ENCODE peak calls at places on chromosomes 2 and 18, in eight cellular contexts. One of them, this sample, is unnamed.

GRCh38 chr18:69757733-69758132 is 189.9 kb downstream of the CD226 start:
- DNase-seq in activated T-helper 1 cell treated with anti-CD3 and anti-CD28 coated beads, Interleukin-12 subunit alpha, Interleukin-12 subunit beta, Interleukin-2, Interleukin-4 antibody, amounts not matched to agents 30 ng/mL and 10 ng/mL and 1 ng/mL, durations not matched to agents 14 hours and 24 hours and 36 hours: no peak
- DNase-seq in LoVo: no peak
- DNase-seq in neuronal stem cell: no peak
- DNase-seq in fibroblast of lung: peak; percentile 22
- DNase-seq in NT2/D1: peak; percentile 8
- DNase-seq in stimulated activated CD4-positive, alpha-beta T cell treated with anti-CD3 and anti-CD28 coated beads, TNF-alpha, amount 100 ng/mL, for 1 hour: no peak
- DNase-seq in A172: peak; percentile 2
- DNase-seq in this sample: no peak

GRCh38 chr2:8680931-8681760 is 710 bp upstream of the ID2 start:
- DNase-seq in activated T-helper 1 cell treated with anti-CD3 and anti-CD28 coated beads, Interleukin-12 subunit alpha, Interleukin-12 subunit beta, Interleukin-2, Interleukin-4 antibody, amounts not matched to agents 30 ng/mL and 10 ng/mL and 1 ng/mL, durations not matched to agents 14 hours and 24 hours and 36 hours: peak; percentile 66
- DNase-seq in stimulated activated CD4-positive, alpha-beta T cell treated with anti-CD3 and anti-CD28 coated beads, TNF-alpha, amount 100 ng/mL, for 1 hour: no peak
- DNase-seq in A172: peak; percentile 64
- DNase-seq in NT2/D1: peak; percentile 46
- DNase-seq in fibroblast of lung: peak; percentile 76
- DNase-seq in neuronal stem cell: peak; percentile 59
- DNase-seq in LoVo: peak; percentile 76
- DNase-seq in this sample: no peak

GRCh38 chr2:36338124-36338826 is 17.3 kb upstream of the CRIM1 start:
- DNase-seq in neuronal stem cell: no peak
- DNase-seq in activated T-helper 1 cell treated with anti-CD3 and anti-CD28 coated beads, Interleukin-12 subunit alpha, Interleukin-12 subunit beta, Interleukin-2, Interleukin-4 antibody, amounts not matched to agents 30 ng/mL and 10 ng/mL and 1 ng/mL, durations not matched to agents 14 hours and 24 hours and 36 hours: no peak
- DNase-seq in stimulated activated CD4-positive, alpha-beta T cell treated with anti-CD3 and anti-CD28 coated beads, TNF-alpha, amount 100 ng/mL, for 1 hour: no peak
- DNase-seq in LoVo: no peak
- DNase-seq in fibroblast of lung: no peak
- DNase-seq in A172: no peak
- DNase-seq in NT2/D1: no peak
- DNase-seq in this sample: no peak

GRCh38 chr18:79935098-79935480 is 16.4 kb downstream of the SLC66A2 start:
- DNase-seq in fibroblast of lung: no peak
- DNase-seq in neuronal stem cell: no peak
- DNase-seq in NT2/D1: no peak
- DNase-seq in stimulated activated CD4-positive, alpha-beta T cell treated with anti-CD3 and anti-CD28 coated beads, TNF-alpha, amount 100 ng/mL, for 1 hour: no peak
- DNase-seq in activated T-helper 1 cell treated with anti-CD3 and anti-CD28 coated beads, Interleukin-12 subunit alpha, Interleukin-12 subunit beta, Interleukin-2, Interleukin-4 antibody, amounts not matched to agents 30 ng/mL and 10 ng/mL and 1 ng/mL, durations not matched to agents 14 hours and 24 hours and 36 hours: no peak
- DNase-seq in A172: no peak
- DNase-seq in LoVo: no peak
- DNase-seq in this sample: no peak

GRCh38 chr2:63053889-63054725 is 3.5 kb downstream of the OTX1 start:
- DNase-seq in NT2/D1: no peak
- DNase-seq in activated T-helper 1 cell treated with anti-CD3 and anti-CD28 coated beads, Interleukin-12 subunit alpha, Interleukin-12 subunit beta, Interleukin-2, Interleukin-4 antibody, amounts not matched to agents 30 ng/mL and 10 ng/mL and 1 ng/mL, durations not matched to agents 14 hours and 24 hours and 36 hours: no peak
- DNase-seq in LoVo: no peak
- DNase-seq in stimulated activated CD4-positive, alpha-beta T cell treated with anti-CD3 and anti-CD28 coated beads, TNF-alpha, amount 100 ng/mL, for 1 hour: no peak
- DNase-seq in neuronal stem cell: peak; percentile 30
- DNase-seq in A172: no peak
- DNase-seq in fibroblast of lung: no peak
- DNase-seq in this sample: no peak

GRCh38 chr2:238103465-238104070 is 3.4 kb downstream of the ESPNL start:
- DNase-seq in stimulated activated CD4-positive, alpha-beta T cell treated with anti-CD3 and anti-CD28 coated beads, TNF-alpha, amount 100 ng/mL, for 1 hour: no peak
- DNase-seq in fibroblast of lung: no peak
- DNase-seq in A172: no peak
- DNase-seq in activated T-helper 1 cell treated with anti-CD3 and anti-CD28 coated beads, Interleukin-12 subunit alpha, Interleukin-12 subunit beta, Interleukin-2, Interleukin-4 antibody, amounts not matched to agents 30 ng/mL and 10 ng/mL and 1 ng/mL, durations not matched to agents 14 hours and 24 hours and 36 hours: no peak
- DNase-seq in NT2/D1: no peak
- DNase-seq in LoVo: no peak
- DNase-seq in neuronal stem cell: no peak
- DNase-seq in this sample: no peak

GRCh38 chr2:230097424-230097823 is 28.7 kb upstream of the SLC16A14 start:
- DNase-seq in fibroblast of lung: no peak
- DNase-seq in stimulated activated CD4-positive, alpha-beta T cell treated with anti-CD3 and anti-CD28 coated beads, TNF-alpha, amount 100 ng/mL, for 1 hour: no peak
- DNase-seq in LoVo: no peak
- DNase-seq in neuronal stem cell: no peak
- DNase-seq in activated T-helper 1 cell treated with anti-CD3 and anti-CD28 coated beads, Interleukin-12 subunit alpha, Interleukin-12 subunit beta, Interleukin-2, Interleukin-4 antibody, amounts not matched to agents 30 ng/mL and 10 ng/mL and 1 ng/mL, durations not matched to agents 14 hours and 24 hours and 36 hours: no peak
- DNase-seq in A172: no peak
- DNase-seq in NT2/D1: no peak
- DNase-seq in this sample: no peak

GRCh38 chr2:45826889-45827635 is 175.6 kb downstream of the PRKCE start:
- DNase-seq in activated T-helper 1 cell treated with anti-CD3 and anti-CD28 coated beads, Interleukin-12 subunit alpha, Interleukin-12 subunit beta, Interleukin-2, Interleukin-4 antibody, amounts not matched to agents 30 ng/mL and 10 ng/mL and 1 ng/mL, durations not matched to agents 14 hours and 24 hours and 36 hours: no peak
- DNase-seq in neuronal stem cell: no peak
- DNase-seq in LoVo: no peak
- DNase-seq in NT2/D1: no peak
- DNase-seq in A172: peak; percentile 59
- DNase-seq in fibroblast of lung: peak; percentile 79
- DNase-seq in stimulated activated CD4-positive, alpha-beta T cell treated with anti-CD3 and anti-CD28 coated beads, TNF-alpha, amount 100 ng/mL, for 1 hour: no peak
- DNase-seq in this sample: no peak

GRCh38 chr18:43661570-43661969 is 384.3 kb upstream of the SYT4 start:
- DNase-seq in fibroblast of lung: peak; percentile 82
- DNase-seq in NT2/D1: peak; percentile 28
- DNase-seq in neuronal stem cell: peak; percentile 3
- DNase-seq in stimulated activated CD4-positive, alpha-beta T cell treated with anti-CD3 and anti-CD28 coated beads, TNF-alpha, amount 100 ng/mL, for 1 hour: no peak
- DNase-seq in LoVo: peak; percentile 5
- DNase-seq in A172: peak; percentile 31
- DNase-seq in activated T-helper 1 cell treated with anti-CD3 and anti-CD28 coated beads, Interleukin-12 subunit alpha, Interleukin-12 subunit beta, Interleukin-2, Interleukin-4 antibody, amounts not matched to agents 30 ng/mL and 10 ng/mL and 1 ng/mL, durations not matched to agents 14 hours and 24 hours and 36 hours: no peak
- DNase-seq in this sample: peak; percentile 70

GRCh38 chr18:79510731-79511141 is 115.0 kb downstream of the NFATC1 start:
- DNase-seq in A172: no peak
- DNase-seq in NT2/D1: no peak
- DNase-seq in LoVo: no peak
- DNase-seq in neuronal stem cell: no peak
- DNase-seq in activated T-helper 1 cell treated with anti-CD3 and anti-CD28 coated beads, Interleukin-12 subunit alpha, Interleukin-12 subunit beta, Interleukin-2, Interleukin-4 antibody, amounts not matched to agents 30 ng/mL and 10 ng/mL and 1 ng/mL, durations not matched to agents 14 hours and 24 hours and 36 hours: no peak
- DNase-seq in fibroblast of lung: no peak
- DNase-seq in stimulated activated CD4-positive, alpha-beta T cell treated with anti-CD3 and anti-CD28 coated beads, TNF-alpha, amount 100 ng/mL, for 1 hour: no peak
- DNase-seq in this sample: no peak

GRCh38 chr18:55983433-55983832 is 395.4 kb upstream of the TCF4 start:
- DNase-seq in activated T-helper 1 cell treated with anti-CD3 and anti-CD28 coated beads, Interleukin-12 subunit alpha, Interleukin-12 subunit beta, Interleukin-2, Interleukin-4 antibody, amounts not matched to agents 30 ng/mL and 10 ng/mL and 1 ng/mL, durations not matched to agents 14 hours and 24 hours and 36 hours: no peak
- DNase-seq in neuronal stem cell: no peak
- DNase-seq in NT2/D1: no peak
- DNase-seq in fibroblast of lung: no peak
- DNase-seq in stimulated activated CD4-positive, alpha-beta T cell treated with anti-CD3 and anti-CD28 coated beads, TNF-alpha, amount 100 ng/mL, for 1 hour: no peak
- DNase-seq in A172: no peak
- DNase-seq in LoVo: no peak
- DNase-seq in this sample: no peak

GRCh38 chr2:173288561-173288960 is 66.1 kb upstream of the CDCA7 start:
- DNase-seq in LoVo: no peak
- DNase-seq in NT2/D1: no peak
- DNase-seq in stimulated activated CD4-positive, alpha-beta T cell treated with anti-CD3 and anti-CD28 coated beads, TNF-alpha, amount 100 ng/mL, for 1 hour: no peak
- DNase-seq in activated T-helper 1 cell treated with anti-CD3 and anti-CD28 coated beads, Interleukin-12 subunit alpha, Interleukin-12 subunit beta, Interleukin-2, Interleukin-4 antibody, amounts not matched to agents 30 ng/mL and 10 ng/mL and 1 ng/mL, durations not matched to agents 14 hours and 24 hours and 36 hours: no peak
- DNase-seq in fibroblast of lung: peak; percentile 6
- DNase-seq in A172: peak; percentile 8
- DNase-seq in neuronal stem cell: no peak
- DNase-seq in this sample: peak; percentile 53

GRCh38 chr18:42157878-42158277 is 202.8 kb downstream of the PIK3C3 start:
- DNase-seq in neuronal stem cell: no peak
- DNase-seq in LoVo: no peak
- DNase-seq in fibroblast of lung: no peak
- DNase-seq in A172: no peak
- DNase-seq in stimulated activated CD4-positive, alpha-beta T cell treated with anti-CD3 and anti-CD28 coated beads, TNF-alpha, amount 100 ng/mL, for 1 hour: no peak
- DNase-seq in NT2/D1: no peak
- DNase-seq in activated T-helper 1 cell treated with anti-CD3 and anti-CD28 coated beads, Interleukin-12 subunit alpha, Interleukin-12 subunit beta, Interleukin-2, Interleukin-4 antibody, amounts not matched to agents 30 ng/mL and 10 ng/mL and 1 ng/mL, durations not matched to agents 14 hours and 24 hours and 36 hours: no peak
- DNase-seq in this sample: no peak

GRCh38 chr2:241866896-241867631 is 2.5 kb upstream of the RTP5 start:
- DNase-seq in fibroblast of lung: no peak
- DNase-seq in activated T-helper 1 cell treated with anti-CD3 and anti-CD28 coated beads, Interleukin-12 subunit alpha, Interleukin-12 subunit beta, Interleukin-2, Interleukin-4 antibody, amounts not matched to agents 30 ng/mL and 10 ng/mL and 1 ng/mL, durations not matched to agents 14 hours and 24 hours and 36 hours: no peak
- DNase-seq in NT2/D1: no peak
- DNase-seq in neuronal stem cell: no peak
- DNase-seq in LoVo: no peak
- DNase-seq in stimulated activated CD4-positive, alpha-beta T cell treated with anti-CD3 and anti-CD28 coated beads, TNF-alpha, amount 100 ng/mL, for 1 hour: no peak
- DNase-seq in A172: no peak
- DNase-seq in this sample: no peak

GRCh38 chr18:43847164-43848091 is 570.1 kb upstream of the SYT4 start:
- DNase-seq in neuronal stem cell: no peak
- DNase-seq in fibroblast of lung: peak; percentile 84
- DNase-seq in LoVo: no peak
- DNase-seq in stimulated activated CD4-positive, alpha-beta T cell treated with anti-CD3 and anti-CD28 coated beads, TNF-alpha, amount 100 ng/mL, for 1 hour: no peak
- DNase-seq in NT2/D1: no peak
- DNase-seq in A172: no peak
- DNase-seq in activated T-helper 1 cell treated with anti-CD3 and anti-CD28 coated beads, Interleukin-12 subunit alpha, Interleukin-12 subunit beta, Interleukin-2, Interleukin-4 antibody, amounts not matched to agents 30 ng/mL and 10 ng/mL and 1 ng/mL, durations not matched to agents 14 hours and 24 hours and 36 hours: no peak
- DNase-seq in this sample: no peak

GRCh38 chr2:227821043-227821942 is 7.7 kb downstream of the CCL20 start:
- DNase-seq in A172: no peak
- DNase-seq in NT2/D1: no peak
- DNase-seq in stimulated activated CD4-positive, alpha-beta T cell treated with anti-CD3 and anti-CD28 coated beads, TNF-alpha, amount 100 ng/mL, for 1 hour: no peak
- DNase-seq in neuronal stem cell: no peak
- DNase-seq in fibroblast of lung: peak; percentile 45
- DNase-seq in LoVo: peak; percentile 84
- DNase-seq in activated T-helper 1 cell treated with anti-CD3 and anti-CD28 coated beads, Interleukin-12 subunit alpha, Interleukin-12 subunit beta, Interleukin-2, Interleukin-4 antibody, amounts not matched to agents 30 ng/mL and 10 ng/mL and 1 ng/mL, durations not matched to agents 14 hours and 24 hours and 36 hours: no peak
- DNase-seq in this sample: no peak

GRCh38 chr2:72893594-72894319 is 6.5 kb downstream of the SPR start:
- DNase-seq in neuronal stem cell: no peak
- DNase-seq in A172: peak; percentile 44
- DNase-seq in stimulated activated CD4-positive, alpha-beta T cell treated with anti-CD3 and anti-CD28 coated beads, TNF-alpha, amount 100 ng/mL, for 1 hour: no peak
- DNase-seq in activated T-helper 1 cell treated with anti-CD3 and anti-CD28 coated beads, Interleukin-12 subunit alpha, Interleukin-12 subunit beta, Interleukin-2, Interleukin-4 antibody, amounts not matched to agents 30 ng/mL and 10 ng/mL and 1 ng/mL, durations not matched to agents 14 hours and 24 hours and 36 hours: peak; percentile 16
- DNase-seq in fibroblast of lung: peak; percentile 63
- DNase-seq in LoVo: no peak
- DNase-seq in NT2/D1: peak; percentile 69
- DNase-seq in this sample: no peak

GRCh38 chr2:231621051-231621879 is 28.6 kb downstream of the TEX44 start:
- DNase-seq in LoVo: peak; percentile 85
- DNase-seq in stimulated activated CD4-positive, alpha-beta T cell treated with anti-CD3 and anti-CD28 coated beads, TNF-alpha, amount 100 ng/mL, for 1 hour: no peak
- DNase-seq in neuronal stem cell: no peak
- DNase-seq in NT2/D1: peak; percentile 35
- DNase-seq in A172: no peak
- DNase-seq in activated T-helper 1 cell treated with anti-CD3 and anti-CD28 coated beads, Interleukin-12 subunit alpha, Interleukin-12 subunit beta, Interleukin-2, Interleukin-4 antibody, amounts not matched to agents 30 ng/mL and 10 ng/mL and 1 ng/mL, durations not matched to agents 14 hours and 24 hours and 36 hours: no peak
- DNase-seq in fibroblast of lung: no peak
- DNase-seq in this sample: no peak

GRCh38 chr18:34867520-34867919 is 157.4 kb downstream of the DTNA start:
- DNase-seq in activated T-helper 1 cell treated with anti-CD3 and anti-CD28 coated beads, Interleukin-12 subunit alpha, Interleukin-12 subunit beta, Interleukin-2, Interleukin-4 antibody, amounts not matched to agents 30 ng/mL and 10 ng/mL and 1 ng/mL, durations not matched to agents 14 hours and 24 hours and 36 hours: no peak
- DNase-seq in LoVo: no peak
- DNase-seq in neuronal stem cell: no peak
- DNase-seq in A172: peak; percentile 27
- DNase-seq in stimulated activated CD4-positive, alpha-beta T cell treated with anti-CD3 and anti-CD28 coated beads, TNF-alpha, amount 100 ng/mL, for 1 hour: no peak
- DNase-seq in fibroblast of lung: no peak
- DNase-seq in NT2/D1: peak; percentile 27
- DNase-seq in this sample: no peak

GRCh38 chr2:176085120-176085788 is 1.5 kb upstream of the EVX2 start:
- DNase-seq in activated T-helper 1 cell treated with anti-CD3 and anti-CD28 coated beads, Interleukin-12 subunit alpha, Interleukin-12 subunit beta, Interleukin-2, Interleukin-4 antibody, amounts not matched to agents 30 ng/mL and 10 ng/mL and 1 ng/mL, durations not matched to agents 14 hours and 24 hours and 36 hours: no peak
- DNase-seq in fibroblast of lung: no peak
- DNase-seq in neuronal stem cell: no peak
- DNase-seq in A172: no peak
- DNase-seq in NT2/D1: no peak
- DNase-seq in LoVo: no peak
- DNase-seq in stimulated activated CD4-positive, alpha-beta T cell treated with anti-CD3 and anti-CD28 coated beads, TNF-alpha, amount 100 ng/mL, for 1 hour: no peak
- DNase-seq in this sample: no peak

GRCh38 chr18:23746851-23747250 is 57.6 kb downstream of the LAMA3 start:
- DNase-seq in A172: no peak
- DNase-seq in fibroblast of lung: no peak
- DNase-seq in stimulated activated CD4-positive, alpha-beta T cell treated with anti-CD3 and anti-CD28 coated beads, TNF-alpha, amount 100 ng/mL, for 1 hour: no peak
- DNase-seq in activated T-helper 1 cell treated with anti-CD3 and anti-CD28 coated beads, Interleukin-12 subunit alpha, Interleukin-12 subunit beta, Interleukin-2, Interleukin-4 antibody, amounts not matched to agents 30 ng/mL and 10 ng/mL and 1 ng/mL, durations not matched to agents 14 hours and 24 hours and 36 hours: no peak
- DNase-seq in NT2/D1: no peak
- DNase-seq in neuronal stem cell: no peak
- DNase-seq in LoVo: no peak
- DNase-seq in this sample: no peak

GRCh38 chr18:34467059-34467458 is 242.3 kb upstream of the NOL4 start:
- DNase-seq in A172: no peak
- DNase-seq in LoVo: no peak
- DNase-seq in fibroblast of lung: peak; percentile 19
- DNase-seq in NT2/D1: no peak
- DNase-seq in stimulated activated CD4-positive, alpha-beta T cell treated with anti-CD3 and anti-CD28 coated beads, TNF-alpha, amount 100 ng/mL, for 1 hour: no peak
- DNase-seq in activated T-helper 1 cell treated with anti-CD3 and anti-CD28 coated beads, Interleukin-12 subunit alpha, Interleukin-12 subunit beta, Interleukin-2, Interleukin-4 antibody, amounts not matched to agents 30 ng/mL and 10 ng/mL and 1 ng/mL, durations not matched to agents 14 hours and 24 hours and 36 hours: no peak
- DNase-seq in neuronal stem cell: no peak
- DNase-seq in this sample: no peak

GRCh38 chr2:65536596-65536995 is 104.2 kb upstream of the SPRED2 start:
- DNase-seq in neuronal stem cell: no peak
- DNase-seq in fibroblast of lung: no peak
- DNase-seq in NT2/D1: no peak
- DNase-seq in activated T-helper 1 cell treated with anti-CD3 and anti-CD28 coated beads, Interleukin-12 subunit alpha, Interleukin-12 subunit beta, Interleukin-2, Interleukin-4 antibody, amounts not matched to agents 30 ng/mL and 10 ng/mL and 1 ng/mL, durations not matched to agents 14 hours and 24 hours and 36 hours: no peak
- DNase-seq in A172: no peak
- DNase-seq in stimulated activated CD4-positive, alpha-beta T cell treated with anti-CD3 and anti-CD28 coated beads, TNF-alpha, amount 100 ng/mL, for 1 hour: no peak
- DNase-seq in LoVo: no peak
- DNase-seq in this sample: no peak

GRCh38 chr2:232245111-232245510 is 133.4 kb upstream of the ALPP start:
- DNase-seq in A172: no peak
- DNase-seq in activated T-helper 1 cell treated with anti-CD3 and anti-CD28 coated beads, Interleukin-12 subunit alpha, Interleukin-12 subunit beta, Interleukin-2, Interleukin-4 antibody, amounts not matched to agents 30 ng/mL and 10 ng/mL and 1 ng/mL, durations not matched to agents 14 hours and 24 hours and 36 hours: no peak
- DNase-seq in NT2/D1: no peak
- DNase-seq in stimulated activated CD4-positive, alpha-beta T cell treated with anti-CD3 and anti-CD28 coated beads, TNF-alpha, amount 100 ng/mL, for 1 hour: no peak
- DNase-seq in neuronal stem cell: no peak
- DNase-seq in LoVo: no peak
- DNase-seq in fibroblast of lung: no peak
- DNase-seq in this sample: no peak

GRCh38 chr2:27806311-27807059 is 35.0 kb downstream of the MRPL33 start:
- DNase-seq in NT2/D1: no peak
- DNase-seq in fibroblast of lung: no peak
- DNase-seq in neuronal stem cell: no peak
- DNase-seq in activated T-helper 1 cell treated with anti-CD3 and anti-CD28 coated beads, Interleukin-12 subunit alpha, Interleukin-12 subunit beta, Interleukin-2, Interleukin-4 antibody, amounts not matched to agents 30 ng/mL and 10 ng/mL and 1 ng/mL, durations not matched to agents 14 hours and 24 hours and 36 hours: no peak
- DNase-seq in LoVo: no peak
- DNase-seq in stimulated activated CD4-positive, alpha-beta T cell treated with anti-CD3 and anti-CD28 coated beads, TNF-alpha, amount 100 ng/mL, for 1 hour: no peak
- DNase-seq in A172: no peak
- DNase-seq in this sample: no peak

GRCh38 chr18:39846277-39846676 is 2108.8 kb upstream of the PIK3C3 start:
- DNase-seq in fibroblast of lung: peak; percentile 96
- DNase-seq in activated T-helper 1 cell treated with anti-CD3 and anti-CD28 coated beads, Interleukin-12 subunit alpha, Interleukin-12 subunit beta, Interleukin-2, Interleukin-4 antibody, amounts not matched to agents 30 ng/mL and 10 ng/mL and 1 ng/mL, durations not matched to agents 14 hours and 24 hours and 36 hours: no peak
- DNase-seq in A172: no peak
- DNase-seq in stimulated activated CD4-positive, alpha-beta T cell treated with anti-CD3 and anti-CD28 coated beads, TNF-alpha, amount 100 ng/mL, for 1 hour: no peak
- DNase-seq in NT2/D1: no peak
- DNase-seq in neuronal stem cell: no peak
- DNase-seq in LoVo: no peak
- DNase-seq in this sample: no peak

GRCh38 chr2:97993926-97994325 is 1.8 kb downstream of the TMEM131 start:
- DNase-seq in LoVo: no peak
- DNase-seq in NT2/D1: no peak
- DNase-seq in stimulated activated CD4-positive, alpha-beta T cell treated with anti-CD3 and anti-CD28 coated beads, TNF-alpha, amount 100 ng/mL, for 1 hour: no peak
- DNase-seq in activated T-helper 1 cell treated with anti-CD3 and anti-CD28 coated beads, Interleukin-12 subunit alpha, Interleukin-12 subunit beta, Interleukin-2, Interleukin-4 antibody, amounts not matched to agents 30 ng/mL and 10 ng/mL and 1 ng/mL, durations not matched to agents 14 hours and 24 hours and 36 hours: no peak
- DNase-seq in A172: no peak
- DNase-seq in neuronal stem cell: no peak
- DNase-seq in fibroblast of lung: no peak
- DNase-seq in this sample: no peak

GRCh38 chr2:109049022-109049421 is 60.0 kb upstream of the EDAR start:
- DNase-seq in neuronal stem cell: no peak
- DNase-seq in fibroblast of lung: no peak
- DNase-seq in A172: no peak
- DNase-seq in NT2/D1: no peak
- DNase-seq in activated T-helper 1 cell treated with anti-CD3 and anti-CD28 coated beads, Interleukin-12 subunit alpha, Interleukin-12 subunit beta, Interleukin-2, Interleukin-4 antibody, amounts not matched to agents 30 ng/mL and 10 ng/mL and 1 ng/mL, durations not matched to agents 14 hours and 24 hours and 36 hours: no peak
- DNase-seq in LoVo: no peak
- DNase-seq in stimulated activated CD4-positive, alpha-beta T cell treated with anti-CD3 and anti-CD28 coated beads, TNF-alpha, amount 100 ng/mL, for 1 hour: no peak
- DNase-seq in this sample: no peak

GRCh38 chr2:24913896-24914295 is 6.1 kb downstream of the ADCY3 start:
- DNase-seq in fibroblast of lung: no peak
- DNase-seq in A172: no peak
- DNase-seq in stimulated activated CD4-positive, alpha-beta T cell treated with anti-CD3 and anti-CD28 coated beads, TNF-alpha, amount 100 ng/mL, for 1 hour: no peak
- DNase-seq in neuronal stem cell: no peak
- DNase-seq in NT2/D1: no peak
- DNase-seq in LoVo: no peak
- DNase-seq in activated T-helper 1 cell treated with anti-CD3 and anti-CD28 coated beads, Interleukin-12 subunit alpha, Interleukin-12 subunit beta, Interleukin-2, Interleukin-4 antibody, amounts not matched to agents 30 ng/mL and 10 ng/mL and 1 ng/mL, durations not matched to agents 14 hours and 24 hours and 36 hours: no peak
- DNase-seq in this sample: no peak